ENCODE peak calls at places on chromosomes 4 and X, in eight cellular contexts. Z is MM.1S, Q is type B pancreatic cell, L is RWPE1, K is HL-60, D is choroid plexus epithelial cell, M is AG10803, B is GM10248. U is an unnamed sample.

GRCh38 chr4:25702848-25703247 is 47.2 kb downstream of the SLC34A2 start:
- DNase-seq in Z (no peak), Q (no peak), L (no peak), K (no peak), D (peak), M (peak), B (no peak), U (no peak)

GRCh38 chr4:141395919-141396318 is 175.2 kb downstream of the ZNF330 start:
- DNase-seq in Z (no peak), Q (no peak), L (no peak), K (no peak), D (no peak), M (no peak), B (no peak), U (no peak)

GRCh38 chr4:22456291-22456690 is 59.6 kb downstream of the ADGRA3 start:
- DNase-seq in Z (no peak), Q (no peak), L (no peak), K (no peak), D (no peak), M (no peak), B (no peak), U (no peak)

GRCh38 chr4:4507923-4508322 is 33.9 kb downstream of the STX18 start:
- DNase-seq in Z (peak), Q (no peak), L (peak), K (no peak), D (peak), M (no peak), B (no peak), U (peak)

GRCh38 chr4:10013722-10014121 is 7.6 kb downstream of the SLC2A9 start:
- DNase-seq in Z (peak), Q (no peak), L (no peak), K (peak), D (peak), M (peak), B (peak), U (peak)

GRCh38 chr4:47532658-47533057 is 47.6 kb downstream of the ATP10D start:
- DNase-seq in Z (no peak), Q (no peak), L (no peak), K (no peak), D (no peak), M (no peak), B (no peak), U (no peak)

GRCh38 chrX:154064637-154065435 is 32.7 kb downstream of the MECP2 start:
- DNase-seq in Z (no peak), Q (no peak), L (no peak), K (no peak), D (no peak), M (no peak), B (no peak), U (no peak)

GRCh38 chr4:124030038-124030638 is 633.5 kb downstream of the SPRY1 start:
- DNase-seq in Z (no peak), Q (no peak), L (no peak), K (no peak), D (no peak), M (peak), B (no peak), U (no peak)

GRCh38 chr4:107120661-107121060 is 84.5 kb upstream of the DKK2 start:
- DNase-seq in Z (no peak), Q (no peak), L (no peak), K (no peak), D (peak), M (peak), B (no peak), U (no peak)

GRCh38 chr4:26985836-26986235 is 125.2 kb downstream of the STIM2 start:
- DNase-seq in Z (no peak), Q (no peak), L (no peak), K (peak), D (peak), M (no peak), B (peak), U (peak)

GRCh38 chr4:116561717-116562116 is 523.7 kb downstream of the TRAM1L1 start:
- DNase-seq in Z (no peak), Q (no peak), L (no peak), K (no peak), D (no peak), M (no peak), B (no peak), U (no peak)

GRCh38 chr4:173535932-173536331 is 5.9 kb upstream of the HAND2 start:
- DNase-seq in Z (no peak), Q (no peak), L (no peak), K (no peak), D (no peak), M (no peak), B (no peak), U (no peak)

GRCh38 chrX:27915617-27916016 is 65.6 kb downstream of the DCAF8L1 start:
- DNase-seq in Z (no peak), Q (no peak), L (no peak), K (peak), D (peak), M (no peak), B (no peak), U (peak)

GRCh38 chr4:57442834-57443291 is 332.7 kb upstream of the IGFBP7 start:
- DNase-seq in Z (peak), Q (no peak), L (peak), K (peak), D (peak), M (peak), B (peak), U (peak)

GRCh38 chrX:18884916-18885315 is 99.0 kb downstream of the PHKA2 start:
- DNase-seq in Z (no peak), Q (no peak), L (no peak), K (no peak), D (no peak), M (no peak), B (no peak), U (no peak)

GRCh38 chr4:6362896-6363295 is 93.2 kb downstream of the WFS1 start:
- DNase-seq in Z (peak), Q (no peak), L (peak), K (no peak), D (peak), M (peak), B (peak), U (peak)

GRCh38 chrX:99901091-99901490 is 509.0 kb downstream of the PCDH19 start:
- DNase-seq in Z (no peak), Q (no peak), L (no peak), K (no peak), D (no peak), M (no peak), B (no peak), U (no peak)

GRCh38 chrX:45264865-45265264 is 64.2 kb upstream of the DIPK2B start:
- DNase-seq in Z (no peak), Q (no peak), L (no peak), K (no peak), D (no peak), M (no peak), B (no peak), U (no peak)

GRCh38 chr4:6562931-6563901 is 11.8 kb upstream of the MAN2B2 start:
- DNase-seq in Z (no peak), Q (no peak), L (peak), K (peak), D (no peak), M (peak), B (no peak), U (peak)

GRCh38 chr4:926538-926937 is 5.6 kb downstream of the GAK start:
- DNase-seq in Z (no peak), Q (no peak), L (no peak), K (no peak), D (no peak), M (no peak), B (no peak), U (no peak)
- TF ChIP-seq CTCF in Z (no peak), Q (peak), L (no peak), K (peak), D (peak), M (peak), B (no peak), U (no peak)

GRCh38 chr4:89640620-89641366 is 196.2 kb downstream of the SNCA start:
- DNase-seq in Z (peak), Q (peak), L (no peak), K (peak), D (peak), M (peak), B (no peak), U (no peak)
- TF ChIP-seq CTCF in Z (peak), Q (peak), L (no peak), K (peak), D (peak), M (peak), B (no peak), U (no peak)

GRCh38 chrX:55924574-55924973 is 207.0 kb downstream of the RRAGB start:
- DNase-seq in Z (peak), Q (no peak), L (no peak), K (no peak), D (no peak), M (no peak), B (no peak), U (no peak)

DNA sequence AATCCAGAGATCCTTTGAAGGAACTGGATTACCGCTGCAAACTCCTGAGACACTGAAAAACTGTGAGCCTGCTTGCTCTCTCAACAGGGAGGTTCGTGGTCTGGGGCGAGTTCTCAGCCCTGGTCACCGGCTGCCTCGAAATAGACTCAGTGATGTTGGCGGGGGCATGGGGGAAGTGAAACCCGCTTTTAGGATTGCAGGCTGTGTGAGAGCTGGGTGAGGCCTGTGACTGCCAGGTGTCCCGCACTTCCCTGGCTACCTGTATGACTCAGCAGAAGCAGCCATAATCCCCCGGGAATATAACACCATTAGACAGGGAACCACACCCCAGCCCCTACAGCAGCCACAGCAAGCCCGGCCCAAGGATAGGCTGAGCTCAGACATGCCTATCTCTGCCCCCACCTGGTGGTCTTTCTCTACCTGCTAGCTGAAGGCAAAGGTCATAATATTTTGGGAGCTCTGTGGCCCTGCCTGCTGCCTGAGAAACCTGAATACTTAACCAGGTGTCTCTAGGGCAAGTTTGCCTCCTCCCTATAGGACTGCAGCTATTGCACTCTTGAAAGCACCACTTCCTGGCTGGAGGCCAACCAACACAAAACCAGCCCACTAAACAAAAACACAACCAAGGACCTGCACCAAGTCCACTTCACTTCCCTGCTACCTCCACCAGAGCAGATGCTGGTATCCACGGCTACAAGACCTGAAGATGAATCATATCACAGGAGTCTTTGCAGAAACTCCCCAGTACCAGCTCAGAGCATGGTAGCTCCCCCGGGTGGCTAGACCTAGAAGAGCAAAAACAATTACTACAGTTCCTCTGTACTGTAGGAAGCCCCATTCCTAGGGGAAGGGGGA is 202.0 kb downstream of the RRAGB start:
- DNase-seq in Z (peak), Q (no peak), L (no peak), K (no peak), D (no peak), M (no peak), B (peak), U (peak)
- TF ChIP-seq CTCF in Z (peak), Q (no peak), L (no peak), K (no peak), D (no peak), M (no peak), B (peak), U (peak)

DNA sequence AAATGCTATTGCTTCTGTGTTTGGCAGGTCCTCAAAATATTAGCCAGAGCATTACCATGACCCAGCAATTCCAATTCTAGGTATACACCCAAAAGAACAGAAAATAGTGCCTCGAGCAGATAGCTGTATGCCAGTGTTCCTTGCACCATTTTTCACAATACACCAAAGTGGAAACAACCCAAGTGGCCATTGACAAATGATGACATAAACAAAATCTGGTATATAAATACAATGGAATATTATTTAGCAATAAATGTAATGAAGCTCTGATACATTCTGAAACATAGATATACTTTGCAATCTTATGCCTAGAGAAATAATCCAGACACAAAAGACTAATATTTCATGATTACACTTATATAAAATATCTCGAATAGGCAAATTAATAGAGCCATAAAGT is 451.8 kb upstream of the PCDH7 start:
- DNase-seq in Z (no peak), Q (no peak), L (no peak), K (no peak), D (no peak), M (no peak), B (no peak), U (no peak)
- TF ChIP-seq CTCF in Z (no peak), Q (no peak), L (no peak), K (no peak), D (no peak), M (no peak), B (no peak), U (no peak)

GRCh38 chr4:12041828-12042227 is 613.1 kb upstream of the HS3ST1 start:
- DNase-seq in Z (peak), Q (no peak), L (no peak), K (peak), D (no peak), M (no peak), B (no peak), U (no peak)
- TF ChIP-seq CTCF in Z (peak), Q (peak), L (no peak), K (no peak), D (no peak), M (no peak), B (peak), U (no peak)

DNA sequence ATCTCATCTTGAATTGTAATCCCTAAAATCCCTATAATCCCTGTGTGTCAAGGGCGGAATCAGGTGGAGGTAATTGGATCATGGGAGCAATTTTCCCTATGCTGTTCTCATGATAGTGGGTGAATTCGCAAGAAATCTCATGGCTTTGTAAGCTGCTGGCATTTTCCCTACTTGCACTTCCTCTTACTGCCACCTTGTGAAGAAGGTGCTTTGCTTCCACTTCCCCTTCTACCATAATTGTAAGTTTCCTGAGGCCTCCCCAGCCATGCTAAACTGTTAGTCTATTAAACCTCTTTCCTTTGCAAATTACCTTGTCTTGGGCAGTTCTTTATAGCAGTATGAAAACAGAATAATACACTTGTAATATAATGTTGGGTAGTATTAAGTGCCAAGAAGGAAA is 1087.4 kb upstream of the SLIT2 start:
- DNase-seq in Z (no peak), Q (no peak), L (no peak), K (no peak), D (no peak), M (no peak), B (no peak), U (no peak)
- TF ChIP-seq CTCF in Z (peak), Q (no peak), L (no peak), K (no peak), D (no peak), M (no peak), B (no peak), U (no peak)

GRCh38 chr4:55438314-55438713 is 42.6 kb downstream of the TMEM165 start:
- DNase-seq in Z (no peak), Q (no peak), L (no peak), K (no peak), D (no peak), M (no peak), B (no peak), U (no peak)

GRCh38 chr4:55437823-55438222 is 42.1 kb downstream of the TMEM165 start:
- DNase-seq in Z (no peak), Q (no peak), L (no peak), K (no peak), D (no peak), M (no peak), B (no peak), U (no peak)

GRCh38 chr4:55437356-55437796 is 41.6 kb downstream of the TMEM165 start:
- DNase-seq in Z (no peak), Q (no peak), L (peak), K (no peak), D (peak), M (no peak), B (no peak), U (no peak)

GRCh38 chr4:55431710-55432336 is 36.1 kb downstream of the TMEM165 start:
- DNase-seq in Z (no peak), Q (no peak), L (no peak), K (no peak), D (no peak), M (no peak), B (no peak), U (no peak)

DNA sequence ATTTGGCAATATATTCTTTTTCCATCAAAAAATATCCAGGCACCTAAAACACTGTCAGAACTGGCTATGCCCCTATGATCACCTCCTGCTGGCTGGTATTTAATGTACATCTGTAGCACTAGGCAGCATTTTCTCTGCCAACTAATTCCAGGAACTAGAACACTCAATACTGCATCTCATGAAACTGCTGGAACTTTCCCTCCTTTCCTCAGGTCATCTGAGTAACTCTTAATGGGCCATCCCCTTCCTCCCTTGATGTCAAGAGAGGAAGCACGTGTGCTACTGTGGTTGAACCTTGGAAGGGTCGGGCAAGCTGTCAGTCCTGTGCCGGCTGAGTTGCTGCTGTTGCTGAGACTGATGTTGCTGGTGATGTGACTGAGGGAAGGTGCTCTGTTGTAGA is 39.4 kb downstream of the TMEM165 start:
- DNase-seq in Z (no peak), Q (no peak), L (no peak), K (peak), D (peak), M (no peak), B (no peak), U (peak)
- TF ChIP-seq CTCF in Z (peak), Q (peak), L (no peak), K (no peak), D (peak), M (peak), B (peak), U (no peak)